ENCODE peak calls at places on chromosome 16, in seven cellular contexts. C, K, X, R, N, W and F are unnamed samples.

GRCh38 chr16:9954181-9954580 is 228.0 kb downstream of the GRIN2A start:
- DNase-seq in C (no peak), K (no peak), X (no peak), R (no peak), N (no peak), W (no peak), F (no peak)

GRCh38 chr16:21223787-21224186 is 9.7 kb upstream of the ANKS4B start:
- DNase-seq in C (no peak), K (no peak), X (no peak), R (no peak), N (no peak), W (no peak), F (no peak)

GRCh38 chr16:78507576-78507975 is 408.1 kb downstream of the WWOX start:
- DNase-seq in C (no peak), K (no peak), X (no peak), R (no peak), N (no peak), W (no peak), F (no peak)

GRCh38 chr16:16805809-16806208 is 426.9 kb downstream of the NPIPA7 start:
- DNase-seq in C (no peak), K (no peak), X (no peak), R (no peak), N (no peak), W (no peak), F (no peak)

GRCh38 chr16:56041556-56042140 is 149.6 kb upstream of the GNAO1 start:
- DNase-seq in C (peak; percentile 76), K (peak; percentile 39), X (no peak), R (peak; percentile 84), N (no peak), W (peak; percentile 2), F (no peak)

GRCh38 chr16:50360779-50361178 is 8.0 kb downstream of the BRD7 start:
- DNase-seq in C (no peak), K (peak; percentile 27), X (no peak), R (no peak), N (no peak), W (peak; percentile 19), F (no peak)

GRCh38 chr16:15949210-15950166 is at the start of gene ABCC1:
- DNase-seq in C (peak; percentile 77), K (peak; percentile 63), X (no peak), R (peak; percentile 40), N (no peak), W (no peak), F (no peak)

GRCh38 chr16:65268331-65268730 is 146.5 kb upstream of the CDH11 start:
- DNase-seq in C (no peak), K (no peak), X (peak; percentile 39), R (no peak), N (no peak), W (peak; percentile 23), F (no peak)

GRCh38 chr16:85337910-85338637 is 225.8 kb upstream of the CIBAR2 start:
- DNase-seq in C (no peak), K (no peak), X (no peak), R (no peak), N (no peak), W (no peak), F (no peak)

GRCh38 chr16:48444574-48444973 is 59.4 kb upstream of the SIAH1 start:
- DNase-seq in C (no peak), K (no peak), X (peak; percentile 93), R (no peak), N (no peak), W (peak; percentile 96), F (no peak)

GRCh38 chr16:28561557-28562187 is 8.0 kb downstream of the SGF29 start:
- DNase-seq in C (no peak), K (no peak), X (no peak), R (peak; percentile 59), N (no peak), W (no peak), F (no peak)

GRCh38 chr16:52393448-52393847 is 153.5 kb downstream of the TOX3 start:
- DNase-seq in C (no peak), K (no peak), X (no peak), R (no peak), N (no peak), W (no peak), F (no peak)

GRCh38 chr16:51326131-51326856 is 175.2 kb upstream of the SALL1 start:
- DNase-seq in C (no peak), K (no peak), X (peak; percentile 61), R (no peak), N (no peak), W (peak; percentile 72), F (no peak)

GRCh38 chr16:66467611-66468010 is 40.5 kb downstream of the BEAN1 start:
- DNase-seq in C (no peak), K (no peak), X (no peak), R (no peak), N (no peak), W (no peak), F (no peak)

GRCh38 chr16:74521691-74522090 is 85.2 kb downstream of the GLG1 start:
- DNase-seq in C (no peak), K (no peak), X (peak; percentile 59), R (no peak), N (no peak), W (peak; percentile 74), F (no peak)

GRCh38 chr16:4261557-4262172 is 11.2 kb downstream of the TFAP4 start:
- DNase-seq in C (peak; percentile 89), K (peak; percentile 34), X (peak; percentile 27), R (peak; percentile 59), N (no peak), W (peak; percentile 35), F (no peak)

GRCh38 chr16:30997887-30998711 is 12.3 kb downstream of the STX1B start:
- DNase-seq in C (no peak), K (no peak), X (peak; percentile 62), R (no peak), N (no peak), W (peak; percentile 84), F (no peak)

GRCh38 chr16:30996324-30996999 is 11.5 kb downstream of the HSD3B7 start:
- DNase-seq in C (no peak), K (no peak), X (no peak), R (peak; percentile 66), N (no peak), W (peak; percentile 30), F (no peak)

GRCh38 chr16:30995927-30996323 is 10.9 kb downstream of the HSD3B7 start:
- DNase-seq in C (no peak), K (no peak), X (no peak), R (no peak), N (no peak), W (no peak), F (no peak)

GRCh38 chr16:30998852-30999761 is 11.3 kb downstream of the STX1B start:
- DNase-seq in C (no peak), K (no peak), X (no peak), R (no peak), N (no peak), W (no peak), F (no peak)

GRCh38 chr16:30997000-30997886 is 12.2 kb downstream of the HSD3B7 start:
- DNase-seq in C (peak; percentile 87), K (peak; percentile 86), X (peak; percentile 55), R (peak; percentile 76), N (peak; percentile 65), W (peak; percentile 76), F (peak; percentile 55)
- TF ChIP-seq CTCF in C (no peak), K (no peak), X (no peak), R (no peak), N (no peak), W (no peak), F (no peak)

GRCh38 chr16:57627184-57627871 is 1.1 kb upstream of the ADGRG1 start:
- DNase-seq in C (peak; percentile 75), K (no peak), X (peak; percentile 75), R (no peak), N (no peak), W (peak; percentile 86), F (no peak)

GRCh38 chr16:57628008-57628781 is at the start of gene ADGRG1:
- DNase-seq in C (peak; percentile 75), K (peak; percentile 56), X (peak; percentile 97), R (no peak), N (peak; percentile 57), W (peak; percentile 97), F (no peak)

GRCh38 chr16:57630402-57630787 is 2.0 kb downstream of the ADGRG1 start:
- DNase-seq in C (no peak), K (no peak), X (no peak), R (no peak), N (no peak), W (no peak), F (no peak)

GRCh38 chr16:57629516-57630401 is 1.3 kb downstream of the ADGRG1 start:
- DNase-seq in C (no peak), K (no peak), X (no peak), R (no peak), N (no peak), W (no peak), F (no peak)

GRCh38 chr16:57628782-57629181 is 352 bp downstream of the ADGRG1 start:
- DNase-seq in C (no peak), K (no peak), X (no peak), R (no peak), N (no peak), W (no peak), F (no peak)
- H3K4me3 ChIP-seq in C (no peak overlapping the region), K (no peak overlapping the region), X (peak overlapping the region; percentile 43), R (no peak overlapping the region), N (peak overlapping the region; percentile 43), W (peak overlapping the region; percentile 46), F (no peak overlapping the region)

GRCh38 chr16:19114359-19115147 is 789 bp downstream of the ITPRIPL2 start:
- DNase-seq in C (peak; percentile 44), K (peak; percentile 74), X (peak; percentile 72), R (peak; percentile 51), N (peak; percentile 54), W (peak; percentile 77), F (no peak)
- TF ChIP-seq CTCF in C (no peak), K (no peak), X (no peak), R (no peak), N (no peak), W (no peak), F (no peak)

GRCh38 chr16:8568231-8568617 is 22.1 kb downstream of the TMEM114 start:
- DNase-seq in C (no peak), K (no peak), X (no peak), R (no peak), N (no peak), W (no peak), F (no peak)

GRCh38 chr16:8565498-8565897 is 24.8 kb downstream of the TMEM114 start:
- DNase-seq in C (peak; percentile 22), K (no peak), X (no peak), R (peak; percentile 47), N (no peak), W (no peak), F (no peak)

GRCh38 chr16:8567355-8568230 is 22.7 kb downstream of the TMEM114 start:
- DNase-seq in C (peak; percentile 96), K (peak; percentile 80), X (peak; percentile 94), R (peak; percentile 85), N (peak; percentile 38), W (peak; percentile 95), F (peak; percentile 81)

GRCh38 chr16:8561496-8561895 is 28.8 kb downstream of the TMEM114 start:
- DNase-seq in C (no peak), K (no peak), X (no peak), R (no peak), N (no peak), W (no peak), F (no peak)

DNA sequence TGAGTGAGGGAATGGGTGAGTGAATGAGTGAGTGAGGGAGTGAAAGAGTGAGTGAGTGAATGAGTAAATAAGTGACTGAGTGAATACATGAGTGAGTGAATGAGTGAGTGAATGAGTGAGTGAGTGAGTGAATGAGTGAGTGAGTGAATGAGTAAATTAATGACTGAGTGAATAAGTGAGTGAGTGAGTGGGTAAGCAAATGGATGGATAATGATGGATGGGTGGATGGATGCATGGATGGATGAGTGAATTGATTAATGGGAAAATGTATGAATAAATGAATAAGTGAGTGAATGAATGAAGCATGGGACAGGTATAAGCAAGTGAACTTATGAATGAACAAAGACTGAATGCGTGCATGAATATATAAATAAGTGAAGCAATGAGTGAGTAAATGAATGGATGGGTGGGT is 25.4 kb downstream of the TMEM114 start:
- DNase-seq in C (no peak), K (no peak), X (no peak), R (no peak), N (no peak), W (no peak), F (no peak)
- H3K4me3 ChIP-seq in C (no peak overlapping the region), K (no peak overlapping the region), X (no peak overlapping the region), R (no peak overlapping the region), N (no peak overlapping the region), W (no peak overlapping the region), F (no peak overlapping the region)